ENCODE peak calls at places on chromosomes 16 and 17, in five cellular contexts. C is GM10248, A is lower leg skin, G is prostate gland, X is dorsolateral prefrontal cortex. V is an unnamed sample.

GRCh38 chr16:73107371-73107770 is 59.4 kb upstream of the ZFHX3 start:
- DNase-seq in G (no peak), A (no peak), X (no peak), C (no peak), V (no peak)

GRCh38 chr17:76048025-76048605 is 21.0 kb upstream of the EVPL start:
- DNase-seq in X (no peak), C (no peak), G (no peak), A (no peak), V (no peak)

GRCh38 chr16:68668266-68668665 is 23.2 kb downstream of the CDH3 start:
- DNase-seq in X (no peak), A (no peak), G (no peak), C (no peak), V (no peak)

GRCh38 chr16:89738072-89738377 is 16.7 kb downstream of the ZNF276 start:
- DNase-seq in X (no peak), A (no peak), G (no peak), C (no peak), V (no peak)

GRCh38 chr17:2337811-2338657 is 733 bp downstream of the SGSM2 start:
- DNase-seq in X (peak; percentile 47), A (no peak), G (peak; percentile 68), C (peak; percentile 73), V (peak; percentile 83)

GRCh38 chr16:75821117-75821516 is 94.8 kb upstream of the CPHXL start:
- DNase-seq in C (no peak), G (no peak), X (no peak), A (no peak), V (no peak)

GRCh38 chr17:4436381-4436780 is 2.6 kb downstream of the SPNS3 start:
- DNase-seq in G (no peak), A (no peak), X (no peak), C (no peak), V (no peak)

GRCh38 chr17:31309525-31309924 is 4.3 kb downstream of the EVI2B start:
- DNase-seq in C (peak; percentile 54), X (no peak), G (no peak), A (no peak), V (peak; percentile 47)

GRCh38 chr17:80773243-80773991 is 218.2 kb upstream of the CHMP6 start:
- DNase-seq in A (no peak), X (peak; percentile 78), G (peak; percentile 35), C (no peak), V (no peak)

GRCh38 chr17:19645608-19646250 is 2.8 kb upstream of the ALDH3A2 start:
- DNase-seq in X (peak; percentile 56), C (peak; percentile 62), A (no peak), G (no peak), V (peak; percentile 74)

GRCh38 chr16:27685802-27686201 is 135.9 kb downstream of the KATNIP start:
- DNase-seq in C (no peak), X (no peak), A (no peak), G (no peak), V (no peak)

GRCh38 chr17:21301593-21302550 is 17.4 kb downstream of the MAP2K3 start:
- DNase-seq in A (no peak), C (peak; percentile 35), G (no peak), X (no peak), V (no peak)

GRCh38 chr17:44345497-44346026 is 460 bp downstream of the GRN start:
- DNase-seq in G (peak; percentile 51), A (peak; percentile 58), X (peak; percentile 58), C (no peak), V (peak; percentile 62)

GRCh38 chr17:81712468-81713003 is 452 bp downstream of the SLC25A10 start:
- DNase-seq in A (no peak), C (peak; percentile 59), X (no peak), G (peak; percentile 27), V (peak; percentile 77)

GRCh38 chr17:39687101-39687545 is 734 bp downstream of the PGAP3 start:
- DNase-seq in X (no peak), G (no peak), C (no peak), A (no peak), V (no peak)

GRCh38 chr16:47613251-47613650 is 152.1 kb downstream of the PHKB start:
- DNase-seq in C (no peak), G (no peak), X (no peak), A (no peak), V (no peak)

GRCh38 chr16:66516808-66517585 is 32.9 kb downstream of the TK2 start:
- DNase-seq in G (peak; percentile 97), C (peak; percentile 96), A (peak; percentile 97), X (peak; percentile 95), V (peak; percentile 92)

GRCh38 chr16:2512920-2513404 is 790 bp upstream of the ATP6V0C start:
- DNase-seq in G (no peak), X (no peak), A (no peak), C (peak; percentile 53), V (peak; percentile 58)

GRCh38 chr17:31431795-31432658 is 40.6 kb downstream of the RAB11FIP4 start:
- DNase-seq in G (no peak), A (no peak), C (no peak), X (no peak), V (no peak)

GRCh38 chr17:40862985-40863733 is 3.9 kb downstream of the KRT12 start:
- DNase-seq in A (no peak), G (no peak), X (no peak), C (peak; percentile 35), V (peak; percentile 16)

GRCh38 chr16:87334611-87335305 is 17.6 kb upstream of the C16orf95 start:
- DNase-seq in G (no peak), X (no peak), C (no peak), A (no peak), V (no peak)

GRCh38 chr16:29992371-29992967 is 2.9 kb downstream of the HIRIP3 start:
- DNase-seq in X (no peak), G (no peak), A (no peak), C (no peak), V (no peak)

GRCh38 chr17:40442392-40443195 is 656 bp upstream of the IGFBP4 start:
- DNase-seq in G (no peak), C (no peak), X (no peak), A (no peak), V (no peak)

GRCh38 chr16:68992521-68992920 is 112.9 kb upstream of the HAS3 start:
- DNase-seq in A (no peak), X (no peak), C (no peak), G (no peak), V (no peak)

GRCh38 chr16:27326738-27327585 is 13.2 kb downstream of the IL4R start:
- DNase-seq in G (peak; percentile 66), A (peak; percentile 86), C (peak; percentile 34), X (no peak), V (no peak)

GRCh38 chr17:51585514-51586104 is 325.3 kb downstream of the UTP18 start:
- DNase-seq in G (peak; percentile 5), X (peak; percentile 30), A (no peak), C (no peak), V (no peak)

GRCh38 chr16:81940781-81941560 is 70.3 kb downstream of the SDR42E1 start:
- DNase-seq in G (no peak), X (no peak), A (no peak), C (no peak), V (no peak)

GRCh38 chr17:77498056-77498785 is 357.5 kb downstream of the SEC14L1 start:
- DNase-seq in C (no peak), G (no peak), A (no peak), X (no peak), V (no peak)

GRCh38 chr17:49523706-49524472 is 28.8 kb downstream of the NGFR start:
- DNase-seq in C (no peak), G (peak; percentile 89), A (peak; percentile 83), X (no peak), V (peak; percentile 7)

GRCh38 chr17:80105762-80106161 is 4.4 kb downstream of the GAA start:
- DNase-seq in X (peak; percentile 40), G (no peak), A (no peak), C (no peak), V (no peak)

GRCh38 chr17:80899402-80900268 is 92.0 kb upstream of the CHMP6 start:
- DNase-seq in C (peak; percentile 60), G (no peak), A (no peak), X (no peak), V (peak; percentile 80)

GRCh38 chr16:1330260-1330914 is 3.1 kb upstream of the BAIAP3 start:
- DNase-seq in G (no peak), A (no peak), X (no peak), C (no peak), V (no peak)
- TF ChIP-seq CTCF in G (no peak), A (no peak), X (no peak), C (peak; percentile 35), V (peak; percentile 28)

GRCh38 chr16:85635545-85636140 is 22.5 kb downstream of the GSE1 start:
- DNase-seq in X (no peak), A (no peak), C (no peak), G (no peak), V (no peak)
- TF ChIP-seq CTCF in X (no peak), A (no peak), C (no peak), G (no peak), V (no peak)

DNA sequence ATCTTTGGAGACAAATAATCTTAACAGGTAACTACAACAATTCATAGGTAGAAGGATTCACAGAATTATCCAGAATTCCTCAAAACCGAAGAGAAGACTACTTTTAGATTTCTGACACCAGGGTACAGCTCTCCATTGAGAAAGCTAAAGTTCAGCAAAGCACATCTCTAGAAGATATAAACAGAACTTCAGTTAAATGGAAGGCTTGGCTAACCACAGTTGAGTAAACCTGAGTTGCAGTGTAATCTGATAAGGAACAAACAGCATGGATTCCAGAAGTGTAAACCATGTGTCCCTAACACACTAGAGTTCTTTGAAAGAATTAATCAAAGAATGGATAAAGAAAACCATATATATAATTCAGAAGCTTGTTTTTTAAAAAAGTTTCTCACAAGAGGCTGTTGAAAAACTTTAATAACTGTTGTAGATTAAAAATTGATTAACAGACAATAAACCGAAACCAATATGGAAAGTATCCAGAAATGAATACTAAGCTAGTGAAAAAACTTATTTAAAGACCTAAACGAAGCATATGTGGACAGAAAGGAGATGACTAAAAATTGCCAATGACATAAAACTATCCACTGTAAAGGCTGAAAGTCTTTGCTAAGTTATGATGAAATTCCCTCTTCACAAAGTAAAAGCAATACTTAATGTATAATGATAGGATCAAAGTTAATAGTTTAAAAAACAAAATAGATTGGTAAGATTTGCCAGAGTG is 4.3 kb downstream of the RNF43 start:
- DNase-seq in A (no peak), G (no peak), C (no peak), X (no peak), V (no peak)
- TF ChIP-seq CTCF in A (no peak), G (no peak), C (no peak), X (no peak), V (no peak)

GRCh38 chr17:38667099-38667786 is 7.5 kb downstream of the EPOP start:
- DNase-seq in C (peak; percentile 79), A (peak; percentile 43), X (peak; percentile 68), G (peak; percentile 41), V (peak; percentile 82)

GRCh38 chr17:38671939-38672720 is 2.6 kb downstream of the EPOP start:
- DNase-seq in X (no peak), A (no peak), G (no peak), C (no peak), V (no peak)

GRCh38 chr17:38669520-38669919 is 5.2 kb downstream of the EPOP start:
- DNase-seq in A (no peak), C (no peak), G (no peak), X (no peak), V (no peak)

GRCh38 chr17:38663964-38664644 is 10.7 kb downstream of the EPOP start:
- DNase-seq in G (no peak), A (no peak), C (no peak), X (no peak), V (no peak)

DNA sequence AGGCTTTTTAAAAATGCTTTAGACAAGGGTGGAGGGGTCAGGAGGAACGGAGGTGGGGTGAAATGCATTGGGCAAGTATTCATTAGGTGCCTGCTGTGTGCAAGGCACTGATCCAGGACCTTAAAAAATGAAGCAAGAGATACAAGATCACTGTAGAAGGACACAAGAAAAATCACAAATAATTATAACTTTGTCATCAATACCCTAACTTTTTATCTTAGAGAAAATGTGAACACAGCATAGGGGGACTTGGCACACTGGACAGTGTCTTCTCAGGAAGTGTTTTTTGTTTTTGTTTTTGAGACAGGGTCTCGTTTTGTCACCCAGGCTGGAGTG is 7.0 kb downstream of the EPOP start:
- DNase-seq in X (no peak), C (no peak), A (no peak), G (no peak), V (no peak)
- TF ChIP-seq CTCF in X (no peak), C (no peak), A (no peak), G (no peak), V (no peak)

V was measured in GM20000.